ENCODE peak calls at places on chromosomes 6 and 20, in nine cellular contexts. D is fibroblast of the aortic adventitia, X is progenitor cell of endocrine pancreas, Q is pancreas, V is B cell, F is GM12865, B is Calu3, U is AG09309, Z is A673. P is an unnamed sample.

GRCh38 chr6:132236281-132236680 is 165.0 kb downstream of the MOXD1 start:
- DNase-seq in D (no peak), X (no peak), Q (no peak), V (no peak), F (no peak), B (no peak), U (no peak), Z (no peak), P (no peak)

GRCh38 chr6:169250660-169251059 is 3.0 kb downstream of the THBS2 start:
- DNase-seq in D (peak; percentile 87), X (no peak), Q (no peak), V (no peak), F (no peak), B (peak; percentile 51), U (peak; percentile 81), Z (no peak), P (no peak)

GRCh38 chr20:51616060-51616459 is 73.5 kb upstream of the NFATC2 start:
- DNase-seq in D (no peak), X (no peak), Q (no peak), V (no peak), F (peak; percentile 37), B (no peak), U (no peak), Z (no peak), P (no peak)

GRCh38 chr20:5531318-5532081 is 214.7 kb upstream of the PROKR2 start:
- DNase-seq in D (peak; percentile 69), X (no peak), Q (no peak), V (no peak), F (no peak), B (no peak), U (no peak), Z (no peak), P (no peak)

GRCh38 chr20:57436223-57436545 is 45.0 kb downstream of the RBM38 start:
- DNase-seq in D (no peak), X (no peak), Q (no peak), V (no peak), F (no peak), B (no peak), U (no peak), Z (no peak), P (no peak)

GRCh38 chr20:60381643-60382400 is 423.6 kb downstream of the CDH26 start:
- DNase-seq in D (no peak), X (no peak), Q (no peak), V (no peak), F (no peak), B (no peak), U (no peak), Z (no peak), P (no peak)

GRCh38 chr6:129434091-129434490 is 275.9 kb downstream of the ARHGAP18 start:
- DNase-seq in D (no peak), X (no peak), Q (no peak), V (no peak), F (no peak), B (no peak), U (no peak), Z (no peak), P (no peak)

GRCh38 chr6:56065408-56065807 is 182.0 kb downstream of the COL21A1 start:
- DNase-seq in D (no peak), X (no peak), Q (no peak), V (no peak), F (no peak), B (no peak), U (no peak), Z (no peak), P (no peak)

GRCh38 chr20:6654490-6655247 is 112.8 kb upstream of the BMP2 start:
- DNase-seq in D (no peak), X (no peak), Q (no peak), V (no peak), F (no peak), B (no peak), U (no peak), Z (no peak), P (peak; percentile 21)

GRCh38 chr6:139649128-139649527 is 274.7 kb upstream of the CITED2 start:
- DNase-seq in D (no peak), X (no peak), Q (no peak), V (no peak), F (no peak), B (no peak), U (no peak), Z (no peak), P (no peak)

GRCh38 chr20:34522969-34523871 is 7.0 kb downstream of the DYNLRB1 start:
- DNase-seq in D (peak; percentile 86), X (peak; percentile 50), Q (peak; percentile 19), V (peak; percentile 51), F (peak; percentile 80), B (peak; percentile 84), U (peak; percentile 42), Z (peak; percentile 61), P (no peak)

GRCh38 chr6:158353851-158354508 is 41.7 kb downstream of the TULP4 start:
- DNase-seq in D (peak; percentile 14), X (no peak), Q (no peak), V (no peak), F (no peak), B (no peak), U (no peak), Z (peak; percentile 26), P (no peak)

GRCh38 chr6:159117031-159117430 is 52.2 kb upstream of the FNDC1 start:
- DNase-seq in D (peak; percentile 24), X (no peak), Q (no peak), V (no peak), F (no peak), B (no peak), U (peak; percentile 54), Z (no peak), P (no peak)

GRCh38 chr6:98944598-98945011 is 3.1 kb downstream of the FBXL4 start:
- DNase-seq in D (peak; percentile 44), X (no peak), Q (no peak), V (no peak), F (no peak), B (no peak), U (no peak), Z (peak; percentile 2), P (peak; percentile 23)

GRCh38 chr6:164859791-164860190 is 449.6 kb downstream of the C6orf118 start:
- DNase-seq in D (no peak), X (no peak), Q (no peak), V (no peak), F (no peak), B (no peak), U (no peak), Z (no peak), P (no peak)

DNA sequence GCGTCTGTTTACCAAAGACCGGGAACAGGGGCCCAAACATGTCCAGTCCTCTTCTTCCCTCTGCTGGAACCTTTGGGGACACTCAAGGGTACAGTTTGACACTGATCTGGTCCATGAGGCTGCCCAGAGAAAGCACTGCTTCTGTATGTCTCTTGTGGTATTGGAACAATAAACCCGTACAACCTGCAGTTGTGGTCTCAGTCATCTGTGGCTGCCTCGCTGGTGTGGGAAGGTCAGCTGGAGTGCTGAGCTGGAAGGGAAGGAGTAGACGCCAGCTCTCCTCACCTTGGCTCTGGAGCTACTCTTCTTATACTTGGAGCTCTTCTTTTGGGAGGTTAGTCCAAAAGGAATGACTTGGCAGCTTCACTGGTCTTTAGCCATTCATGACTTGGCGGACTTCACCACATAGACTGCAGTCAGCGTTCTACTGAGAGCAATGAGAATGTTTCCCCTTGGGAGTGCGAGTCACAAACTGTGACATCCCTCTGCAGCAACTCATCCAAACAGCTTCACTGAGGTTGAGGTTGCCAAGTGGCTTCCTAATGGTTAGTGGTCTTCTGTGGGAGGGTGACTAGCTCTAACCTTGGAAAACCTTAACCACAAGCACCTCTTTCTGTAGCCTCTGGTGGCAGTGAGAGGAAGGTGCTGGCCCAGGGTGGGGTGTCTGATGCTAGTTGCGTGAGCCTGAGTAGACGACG is 81.2 kb downstream of the ASXL1 start:
- DNase-seq in D (peak; percentile 86), X (no peak), Q (no peak), V (peak; percentile 6), F (no peak), B (no peak), U (peak; percentile 59), Z (peak; percentile 30), P (no peak)
- TF ChIP-seq CTCF in D (peak; percentile 42), X (no peak), Q (no peak), V (no peak), F (no peak), B (peak; percentile 12), U (peak; percentile 8), Z (no peak), P (peak; percentile 3)

GRCh38 chr6:113959235-113959634 is 11.7 kb downstream of the HDAC2 start:
- DNase-seq in D (no peak), X (no peak), Q (no peak), V (no peak), F (no peak), B (no peak), U (no peak), Z (no peak), P (no peak)
- TF ChIP-seq CTCF in D (no peak), X (no peak), Q (no peak), V (no peak), F (no peak), B (no peak), U (no peak), Z (no peak), P (no peak)

GRCh38 chr6:32148722-32149576 is 2.8 kb downstream of the PRRT1 start:
- DNase-seq in D (no peak), X (no peak), Q (peak; percentile 61), V (peak; percentile 58), F (no peak), B (no peak), U (no peak), Z (no peak), P (no peak)
- TF ChIP-seq CTCF in D (no peak), X (no peak), Q (no peak), V (peak; percentile 12), F (no peak), B (peak; percentile 14), U (no peak), Z (no peak), P (no peak)

GRCh38 chr6:109686566-109686965 is 4.4 kb downstream of the AK9 start:
- DNase-seq in D (peak; percentile 42), X (no peak), Q (no peak), V (no peak), F (no peak), B (no peak), U (no peak), Z (no peak), P (no peak)

GRCh38 chr6:109690373-109690739 is 646 bp downstream of the AK9 start:
- DNase-seq in D (no peak), X (peak; percentile 62), Q (peak; percentile 75), V (peak; percentile 63), F (peak; percentile 58), B (peak; percentile 77), U (no peak), Z (no peak), P (no peak)

GRCh38 chr6:109687271-109687721 is 3.7 kb downstream of the AK9 start:
- DNase-seq in D (peak; percentile 96), X (no peak), Q (no peak), V (no peak), F (no peak), B (peak; percentile 31), U (peak; percentile 80), Z (peak; percentile 18), P (no peak)

GRCh38 chr6:109693128-109693527 is 2.0 kb downstream of the FIG4 start:
- DNase-seq in D (no peak), X (no peak), Q (no peak), V (peak; percentile 19), F (peak; percentile 43), B (no peak), U (no peak), Z (no peak), P (no peak)

GRCh38 chr6:109690740-109691687 is at the start of the genes AK9 and FIG4:
- DNase-seq in D (peak; percentile 93), X (peak; percentile 85), Q (peak; percentile 91), V (peak; percentile 79), F (peak; percentile 92), B (peak; percentile 94), U (no peak), Z (peak; percentile 96), P (peak; percentile 83)
- TF ChIP-seq CTCF in D (peak; percentile 46), X (peak; percentile 36), Q (no peak), V (peak; percentile 26), F (peak; percentile 13), B (no peak), U (peak; percentile 34), Z (peak; percentile 23), P (peak; percentile 48)

GRCh38 chr6:43496370-43497128 is 13.6 kb downstream of the LRRC73 start:
- DNase-seq in D (peak; percentile 45), X (no peak), Q (no peak), V (peak; percentile 55), F (peak; percentile 35), B (peak; percentile 75), U (no peak), Z (no peak), P (no peak)
- TF ChIP-seq CTCF in D (peak; percentile 66), X (peak; percentile 47), Q (no peak), V (peak; percentile 40), F (peak; percentile 45), B (peak; percentile 89), U (peak; percentile 65), Z (peak; percentile 42), P (peak; percentile 45)